ENCODE peak calls at places on chromosomes 16 and 17, in five cellular contexts. C is left ventricle myocardium superior, G is K562, B is A172, N is NCI-H774. V is an unnamed sample.

GRCh38 chr16:66344533-66345145 is 21.9 kb upstream of the CDH5 start:
- DNase-seq in B (peak; percentile 41), N (no peak), C (no peak), G (peak; percentile 30), V (peak; percentile 29)

GRCh38 chr17:16351831-16352230 is 1.4 kb downstream of the CENPV start:
- DNase-seq in N (no peak), C (no peak), G (no peak), B (peak; percentile 12), V (peak; percentile 6)

GRCh38 chr17:79826210-79826680 is 13.0 kb downstream of the CBX4 start:
- DNase-seq in C (no peak), N (no peak), G (peak; percentile 50), B (peak; percentile 51), V (peak; percentile 22)

GRCh38 chr17:82629748-82630147 is 18.5 kb downstream of the WDR45B start:
- DNase-seq in G (no peak), C (no peak), B (no peak), N (no peak), V (no peak)

GRCh38 chr16:706189-707061 is 824 bp upstream of the FBXL16 start:
- DNase-seq in B (no peak), C (no peak), N (no peak), G (no peak), V (no peak)

GRCh38 chr16:48611329-48612137 is 1.6 kb upstream of the N4BP1 start:
- DNase-seq in C (no peak), B (no peak), G (peak; percentile 24), N (no peak), V (no peak)

GRCh38 chr17:66494023-66494803 is 191.8 kb downstream of the PRKCA start:
- DNase-seq in N (no peak), C (no peak), G (peak; percentile 31), B (peak; percentile 93), V (peak; percentile 92)

GRCh38 chr17:77496401-77496801 is 355.6 kb downstream of the SEC14L1 start:
- DNase-seq in B (no peak), N (no peak), C (peak; percentile 13), G (no peak), V (no peak)

GRCh38 chr17:12507046-12507445 is 158.6 kb upstream of the MYOCD start:
- DNase-seq in N (no peak), C (no peak), G (no peak), B (no peak), V (no peak)

GRCh38 chr16:1379054-1379862 is 27.5 kb downstream of the GNPTG start:
- DNase-seq in N (peak; percentile 13), B (peak; percentile 66), G (peak; percentile 94), C (peak; percentile 91), V (peak; percentile 84)

GRCh38 chr17:69573396-69573795 is 158.9 kb downstream of the MAP2K6 start:
- DNase-seq in G (no peak), N (no peak), B (no peak), C (no peak), V (no peak)

GRCh38 chr17:29838961-29839360 is 91.1 kb downstream of the SSH2 start:
- DNase-seq in N (no peak), G (no peak), B (peak; percentile 37), C (no peak), V (peak; percentile 26)

GRCh38 chr17:32518856-32519768 is 32.3 kb downstream of the CDK5R1 start:
- DNase-seq in N (peak; percentile 57), G (no peak), B (peak; percentile 31), C (peak; percentile 72), V (peak; percentile 62)

GRCh38 chr17:79616801-79617200 is 6.0 kb upstream of the RBFOX3 start:
- DNase-seq in N (no peak), C (no peak), B (no peak), G (no peak), V (no peak)

GRCh38 chr16:49455181-49455990 is 81.8 kb downstream of the C16orf78 start:
- DNase-seq in N (no peak), B (no peak), C (no peak), G (no peak), V (no peak)

GRCh38 chr16:58128721-58129096 is 472 bp downstream of the CFAP20 start:
- DNase-seq in C (peak; percentile 41), G (peak; percentile 67), B (peak; percentile 22), N (no peak), V (peak; percentile 19)

GRCh38 chr16:65875362-65876199 is 490.9 kb upstream of the CDH5 start:
- DNase-seq in N (no peak), G (no peak), C (no peak), B (peak; percentile 14), V (peak; percentile 25)

GRCh38 chr16:87350681-87351319 is 32.8 kb downstream of the FBXO31 start:
- DNase-seq in B (no peak), G (no peak), C (no peak), N (no peak), V (no peak)

GRCh38 chr16:2482181-2483107 is 7.5 kb downstream of the TBC1D24 start:
- DNase-seq in C (peak; percentile 73), B (no peak), G (peak; percentile 39), N (no peak), V (peak; percentile 65)

GRCh38 chr17:59093702-59094231 is 12.9 kb downstream of the TRIM37 start:
- DNase-seq in C (peak; percentile 51), G (no peak), B (peak; percentile 93), N (no peak), V (peak; percentile 90)

GRCh38 chr17:66290097-66290722 is 12.2 kb upstream of the PRKCA start:
- DNase-seq in G (no peak), C (no peak), N (no peak), B (no peak), V (no peak)

GRCh38 chr17:46072998-46073397 is 73.9 kb downstream of the STH start:
- DNase-seq in B (peak; percentile 78), G (no peak), N (no peak), C (no peak), V (peak; percentile 6)

GRCh38 chr17:29049541-29050150 is 6.7 kb downstream of the PIPOX start:
- DNase-seq in N (no peak), C (no peak), G (no peak), B (no peak), V (no peak)

GRCh38 chr16:75455677-75456076 is 8.8 kb downstream of the TMEM170A start:
- DNase-seq in N (no peak), C (no peak), B (no peak), G (no peak), V (no peak)

GRCh38 chr17:20174588-20175265 is 165.6 kb downstream of the SPECC1 start:
- DNase-seq in G (no peak), N (no peak), B (peak; percentile 88), C (no peak), V (peak; percentile 85)

GRCh38 chr17:64459284-64459747 is 10.4 kb downstream of the MILR1 start:
- DNase-seq in N (no peak), G (no peak), C (no peak), B (peak; percentile 54), V (peak; percentile 53)

GRCh38 chr16:11251525-11252481 is 4.2 kb downstream of the SOCS1 start:
- DNase-seq in G (no peak), N (no peak), C (no peak), B (peak; percentile 59), V (peak; percentile 23)

GRCh38 chr16:17068524-17068923 is 402.2 kb downstream of the XYLT1 start:
- DNase-seq in G (no peak), B (no peak), N (no peak), C (no peak), V (no peak)

GRCh38 chr16:67412294-67412693 is 4.0 kb downstream of the ZDHHC1 start:
- DNase-seq in G (no peak), C (no peak), B (no peak), N (no peak), V (no peak)

GRCh38 chr17:1496814-1497325 is 4.4 kb upstream of the MYO1C start:
- DNase-seq in C (no peak), B (no peak), G (no peak), N (no peak), V (no peak)

GRCh38 chr16:569445-570254 is at the start of gene PIGQ:
- DNase-seq in N (no peak), B (peak; percentile 40), C (peak; percentile 76), G (peak; percentile 89), V (peak; percentile 60)

GRCh38 chr17:71052971-71053370 is 883.6 kb downstream of the KCNJ2 start:
- DNase-seq in C (no peak), G (no peak), N (no peak), B (no peak), V (no peak)

GRCh38 chr17:68198931-68199836 is 48.7 kb upstream of the AMZ2 start:
- DNase-seq in C (no peak), G (no peak), B (no peak), N (no peak), V (peak; percentile 26)

GRCh38 chr16:12087901-12088364 is 111.4 kb downstream of the SNX29 start:
- DNase-seq in C (peak; percentile 64), B (no peak), G (no peak), N (peak; percentile 50), V (no peak)

GRCh38 chr17:27578718-27579085 is 52.3 kb upstream of the LGALS9 start:
- DNase-seq in G (peak; percentile 51), B (peak; percentile 53), N (no peak), C (no peak), V (peak; percentile 78)

GRCh38 chr16:64742560-64742959 is 379.3 kb downstream of the CDH11 start:
- DNase-seq in B (no peak), C (no peak), N (no peak), G (no peak), V (no peak)

GRCh38 chr17:77923776-77924513 is 34.6 kb upstream of the TNRC6C start:
- DNase-seq in B (no peak), N (no peak), G (no peak), C (no peak), V (no peak)

GRCh38 chr17:37802061-37802460 is 57.2 kb upstream of the HNF1B start:
- DNase-seq in C (no peak), B (no peak), G (no peak), N (no peak), V (no peak)

GRCh38 chr16:65697516-65697915 is 575.7 kb upstream of the CDH11 start:
- DNase-seq in B (no peak), N (no peak), C (no peak), G (no peak), V (no peak)